ENCODE peak calls at places on chromosomes 2 and 18, in four cellular contexts. V is neuronal stem cell, F is mesendoderm, R is H9. M is an unnamed sample.

GRCh38 chr2:195984951-195985726 is 83.5 kb downstream of the DNAH7 start:
- DNase-seq in V (no peak), R (no peak), F (no peak), M (no peak)

GRCh38 chr18:1062592-1062991 is 157.9 kb downstream of the ADCYAP1 start:
- DNase-seq in F (peak; percentile 71), R (peak; percentile 65), V (no peak), M (no peak)

GRCh38 chr18:10353791-10354190 is 100.6 kb upstream of the APCDD1 start:
- DNase-seq in F (no peak), V (no peak), R (no peak), M (no peak)

GRCh38 chr2:144300632-144301031 is 219.3 kb downstream of the ZEB2 start:
- DNase-seq in V (no peak), R (no peak), F (no peak), M (no peak)

GRCh38 chr2:161913865-161914264 is 160.2 kb downstream of the DPP4 start:
- DNase-seq in F (peak; percentile 53), R (no peak), V (no peak), M (no peak)

GRCh38 chr2:165371356-165371755 is 98.1 kb upstream of the CSRNP3 start:
- DNase-seq in F (peak; percentile 79), V (no peak), R (peak; percentile 39), M (no peak)

GRCh38 chr18:35303610-35304009 is 13.6 kb upstream of the ZSCAN30 start:
- DNase-seq in F (no peak), V (no peak), R (no peak), M (no peak)

GRCh38 chr2:173841110-173841509 is 124.1 kb downstream of the SP3 start:
- DNase-seq in V (no peak), F (no peak), R (no peak), M (no peak)

GRCh38 chr2:98282109-98282508 is 64.1 kb upstream of the CNGA3 start:
- DNase-seq in R (no peak), V (no peak), F (no peak), M (no peak)

GRCh38 chr2:231069379-231070054 is 12.8 kb downstream of the PSMD1 start:
- DNase-seq in V (no peak), R (no peak), F (no peak), M (peak; percentile 46)

GRCh38 chr2:132503621-132504200 is 87.1 kb downstream of the GPR39 start:
- DNase-seq in F (peak; percentile 20), V (no peak), R (no peak), M (peak; percentile 33)

GRCh38 chr18:76821875-76822509 is 365 bp upstream of the ZNF236 start:
- DNase-seq in R (no peak), F (peak; percentile 48), V (peak; percentile 40), M (peak; percentile 74)

GRCh38 chr2:46252891-46253659 is 44.1 kb upstream of the EPAS1 start:
- DNase-seq in R (no peak), F (no peak), V (no peak), M (peak; percentile 42)

GRCh38 chr2:72165792-72166191 is 18.1 kb upstream of the CYP26B1 start:
- DNase-seq in R (no peak), V (no peak), F (no peak), M (no peak)

GRCh38 chr2:131674174-131674507 is 146.5 kb downstream of the CCDC74A start:
- DNase-seq in R (no peak), F (no peak), V (no peak), M (no peak)

GRCh38 chr2:85246348-85246747 is 81.4 kb downstream of the TGOLN2 start:
- DNase-seq in V (no peak), F (no peak), R (no peak), M (no peak)

GRCh38 chr18:34122724-34123334 is 101.9 kb downstream of the NOL4 start:
- DNase-seq in V (peak; percentile 44), F (peak; percentile 74), R (peak; percentile 33), M (peak; percentile 78)

GRCh38 chr2:23791030-23791429 is 135.9 kb downstream of the ATAD2B start:
- DNase-seq in F (no peak), V (no peak), R (no peak), M (no peak)

GRCh38 chr2:227415538-227416424 is 28.0 kb upstream of the SCYGR1 start:
- DNase-seq in R (no peak), F (no peak), V (no peak), M (peak; percentile 49)

GRCh38 chr2:216665717-216666116 is 29.6 kb downstream of the IGFBP5 start:
- DNase-seq in F (peak; percentile 96), V (peak; percentile 71), R (peak; percentile 94), M (no peak)

GRCh38 chr2:69766014-69766413 is 24.1 kb downstream of the ANXA4 start:
- DNase-seq in F (no peak), V (no peak), R (no peak), M (peak; percentile 97)

GRCh38 chr2:66082576-66082975 is 352.3 kb upstream of the MEIS1 start:
- DNase-seq in F (peak; percentile 10), R (no peak), V (no peak), M (no peak)

GRCh38 chr2:113203901-113204519 is 30.2 kb downstream of the PSD4 start:
- DNase-seq in F (peak; percentile 90), R (peak; percentile 90), V (peak; percentile 67), M (peak; percentile 75)

GRCh38 chr2:69645026-69645425 is 1.5 kb upstream of the AAK1 start:
- DNase-seq in R (no peak), F (peak; percentile 88), V (no peak), M (no peak)

GRCh38 chr2:26848336-26849055 is 564 bp downstream of the DPYSL5 start:
- DNase-seq in V (peak; percentile 63), R (peak; percentile 66), F (peak; percentile 40), M (no peak)

GRCh38 chr2:48414980-48415764 is 114.8 kb upstream of the STON1 start:
- DNase-seq in R (no peak), V (no peak), F (peak; percentile 13), M (peak; percentile 91)

GRCh38 chr18:47912343-47912742 is 18.1 kb downstream of the SMAD2 start:
- DNase-seq in R (no peak), F (no peak), V (no peak), M (no peak)

GRCh38 chr2:70855679-70856078 is 20.1 kb upstream of the CD207 start:
- DNase-seq in V (no peak), R (no peak), F (no peak), M (no peak)

GRCh38 chr18:59800897-59801296 is 98.9 kb upstream of the PMAIP1 start:
- DNase-seq in F (no peak), R (no peak), V (no peak), M (no peak)

GRCh38 chr2:73894877-73895276 is 2.1 kb downstream of the ACTG2 start:
- DNase-seq in F (no peak), R (no peak), V (no peak), M (no peak)

GRCh38 chr2:134359367-134360081 is 105.7 kb downstream of the MGAT5 start:
- DNase-seq in V (no peak), F (no peak), R (no peak), M (no peak)

GRCh38 chr2:240672701-240673190 is 9.9 kb downstream of the AQP12B start:
- DNase-seq in V (no peak), R (peak; percentile 53), F (no peak), M (no peak)
- H2AK5ac ChIP-seq in V (no peak overlapping the region), R (no peak overlapping the region), F (no peak overlapping the region), M (no peak overlapping the region)

GRCh38 chr2:151713291-151713903 is 20.9 kb downstream of the NEB start:
- DNase-seq in F (no peak), V (no peak), R (no peak), M (no peak)
- H2BK5ac ChIP-seq in F (no peak overlapping the region), V (no peak overlapping the region), R (no peak overlapping the region), M (no peak overlapping the region)

GRCh38 chr18:9065864-9066263 is 36.6 kb upstream of the NDUFV2 start:
- DNase-seq in V (no peak), R (no peak), F (no peak), M (no peak)
- H3K9ac ChIP-seq in V (no peak overlapping the region), R (no peak overlapping the region), F (no peak overlapping the region), M (no peak overlapping the region)

DNA sequence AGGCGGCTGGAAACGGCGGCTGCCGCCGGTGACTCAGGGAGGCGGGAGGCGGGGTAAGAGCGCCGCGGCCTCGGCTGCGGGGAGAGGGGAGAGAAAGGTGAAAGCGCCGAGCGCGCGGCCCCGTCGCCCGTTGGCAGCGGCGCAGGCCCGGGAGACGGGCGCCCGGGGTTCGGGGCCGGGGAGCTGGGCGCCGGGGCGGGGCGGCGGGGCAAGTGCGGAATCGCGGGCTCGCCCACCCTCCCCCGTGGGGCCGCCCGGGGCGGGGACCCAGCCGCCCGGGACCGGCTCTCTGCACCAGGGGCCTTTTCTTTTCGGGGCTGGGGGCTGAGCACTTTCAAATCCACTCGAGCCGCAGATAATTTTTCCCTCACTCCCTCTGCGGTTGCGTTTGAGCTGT is 219 bp downstream of the KDM3A start:
- DNase-seq in V (no peak), R (no peak), F (no peak), M (no peak)
- H2AK5ac ChIP-seq in V (no peak overlapping the region), R (no peak overlapping the region), F (no peak overlapping the region), M (no peak overlapping the region)